ENCODE peak calls at places on chromosomes 7 and 10, in nine cellular contexts. E, H, N, T, B, M, C, Z and X are unnamed samples.

GRCh38 chr7:78912781-78913180 is 540.7 kb downstream of the MAGI2 start:
- DNase-seq in E (no peak), H (no peak), N (peak), T (no peak), B (no peak), M (no peak), C (no peak), Z (no peak), X (no peak)

GRCh38 chr7:72064916-72065315 is 347.2 kb downstream of the CALN1 start:
- DNase-seq in E (no peak), H (no peak), N (no peak), T (no peak), B (no peak), M (no peak), C (no peak), Z (no peak), X (no peak)

GRCh38 chr7:81819861-81820260 is 50.0 kb upstream of the HGF start:
- DNase-seq in E (no peak), H (no peak), N (no peak), T (no peak), B (no peak), M (no peak), C (no peak), Z (no peak), X (peak)

GRCh38 chr7:69906309-69906995 is 308.2 kb downstream of the AUTS2 start:
- DNase-seq in E (no peak), H (no peak), N (no peak), T (no peak), B (no peak), M (no peak), C (peak), Z (no peak), X (no peak)

GRCh38 chr7:128904381-128905197 is 5.9 kb downstream of the KCP start:
- DNase-seq in E (no peak), H (peak), N (peak), T (no peak), B (no peak), M (no peak), C (no peak), Z (peak), X (peak)

GRCh38 chr7:123624527-123625183 is 23.0 kb downstream of the ASB15 start:
- DNase-seq in E (no peak), H (peak), N (no peak), T (peak), B (peak), M (no peak), C (peak), Z (no peak), X (no peak)

GRCh38 chr7:1270181-1270580 is 37.5 kb downstream of the UNCX start:
- DNase-seq in E (no peak), H (no peak), N (no peak), T (no peak), B (no peak), M (no peak), C (no peak), Z (no peak), X (no peak)

GRCh38 chr7:40969641-40970040 is 733.2 kb downstream of the INHBA start:
- DNase-seq in E (no peak), H (no peak), N (no peak), T (no peak), B (no peak), M (no peak), C (no peak), Z (no peak), X (no peak)

GRCh38 chr7:138383166-138383565 is 76.9 kb upstream of the TRIM24 start:
- DNase-seq in E (no peak), H (no peak), N (no peak), T (no peak), B (no peak), M (no peak), C (no peak), Z (no peak), X (no peak)

GRCh38 chr7:1893025-1893424 is 222.9 kb downstream of the ELFN1 start:
- DNase-seq in E (no peak), H (no peak), N (no peak), T (no peak), B (no peak), M (no peak), C (no peak), Z (no peak), X (no peak)

GRCh38 chr10:44911081-44911540 is at the start of gene TMEM72:
- DNase-seq in E (no peak), H (no peak), N (no peak), T (no peak), B (no peak), M (peak), C (no peak), Z (no peak), X (no peak)

GRCh38 chr7:43834463-43835251 is 34.7 kb downstream of the MRPS24 start:
- DNase-seq in E (no peak), H (peak), N (no peak), T (no peak), B (no peak), M (no peak), C (peak), Z (no peak), X (no peak)

GRCh38 chr7:50497068-50497642 is 47.0 kb upstream of the FIGNL1 start:
- DNase-seq in E (no peak), H (peak), N (no peak), T (no peak), B (no peak), M (no peak), C (no peak), Z (no peak), X (no peak)

GRCh38 chr10:66805610-66806009 is 120.2 kb upstream of the LRRTM3 start:
- DNase-seq in E (no peak), H (no peak), N (no peak), T (no peak), B (no peak), M (no peak), C (no peak), Z (no peak), X (no peak)

GRCh38 chr7:102065226-102065625 is 221.4 kb upstream of the SH2B2 start:
- DNase-seq in E (no peak), H (no peak), N (no peak), T (no peak), B (no peak), M (no peak), C (no peak), Z (no peak), X (no peak)

GRCh38 chr7:65477326-65477725 is 103.7 kb downstream of the ZNF92 start:
- DNase-seq in E (no peak), H (no peak), N (no peak), T (peak), B (no peak), M (peak), C (no peak), Z (no peak), X (no peak)

GRCh38 chr10:75377869-75378268 is 23.7 kb downstream of the ZNF503 start:
- DNase-seq in E (no peak), H (no peak), N (no peak), T (no peak), B (no peak), M (no peak), C (no peak), Z (no peak), X (no peak)

GRCh38 chr7:155643804-155644177 is 670 bp upstream of the RBM33 start:
- DNase-seq in E (no peak), H (no peak), N (no peak), T (no peak), B (no peak), M (no peak), C (no peak), Z (no peak), X (no peak)

GRCh38 chr10:10317151-10317550 is 700.5 kb upstream of the CELF2 start:
- DNase-seq in E (no peak), H (no peak), N (no peak), T (no peak), B (no peak), M (no peak), C (no peak), Z (no peak), X (no peak)

GRCh38 chr7:97126483-97127171 is 9.1 kb downstream of the SDHAF3 start:
- DNase-seq in E (no peak), H (no peak), N (no peak), T (no peak), B (no peak), M (no peak), C (no peak), Z (no peak), X (no peak)